ENCODE peak calls at places on chromosomes 16 and 17, in seven cellular contexts. X, S, Z, U, H, R and T are unnamed samples.

GRCh38 chr17:57407287-57408063 is 151.2 kb downstream of the MSI2 start:
- DNase-seq in U (no peak), S (no peak), X (no peak), H (peak), Z (no peak), R (no peak), T (no peak)

GRCh38 chr17:8121531-8122390 is 2.1 kb downstream of the HES7 start:
- DNase-seq in S (no peak), R (no peak), U (no peak), H (no peak), Z (no peak), X (peak), T (no peak)

GRCh38 chr17:47694818-47695663 is 1.1 kb downstream of the TBKBP1 start:
- DNase-seq in S (peak), R (no peak), Z (no peak), H (peak), X (peak), U (peak), T (peak)

GRCh38 chr17:48510761-48511604 is 19.8 kb downstream of the HOXB1 start:
- DNase-seq in R (peak), H (no peak), X (peak), U (no peak), Z (no peak), S (no peak), T (no peak)

GRCh38 chr16:49649013-49649785 is 206.7 kb downstream of the ZNF423 start:
- DNase-seq in H (no peak), Z (no peak), R (no peak), S (no peak), X (no peak), U (no peak), T (no peak)

GRCh38 chr17:41486809-41487530 is 2.7 kb downstream of the KRT36 start:
- DNase-seq in S (no peak), X (no peak), U (no peak), R (no peak), H (peak), Z (no peak), T (no peak)

GRCh38 chr17:19978206-19978802 is 676 bp upstream of the AKAP10 start:
- DNase-seq in R (peak), H (no peak), X (no peak), S (no peak), Z (no peak), U (no peak), T (no peak)

GRCh38 chr17:13509561-13509960 is 92.2 kb downstream of the HS3ST3A1 start:
- DNase-seq in Z (no peak), X (peak), R (no peak), S (no peak), H (no peak), U (no peak), T (no peak)

GRCh38 chr17:42520540-42520951 is 15.5 kb upstream of the NAGLU start:
- DNase-seq in X (no peak), S (no peak), H (no peak), Z (no peak), R (no peak), U (no peak), T (no peak)

GRCh38 chr17:68228817-68229570 is 18.8 kb upstream of the AMZ2 start:
- DNase-seq in H (no peak), X (no peak), S (no peak), Z (no peak), R (no peak), U (no peak), T (no peak)

GRCh38 chr16:91484-91883 is 13.5 kb downstream of the MPG start:
- DNase-seq in R (no peak), X (no peak), Z (no peak), S (no peak), U (no peak), H (peak), T (no peak)

GRCh38 chr17:68460715-68461114 is 3.4 kb upstream of the WIPI1 start:
- DNase-seq in H (no peak), X (no peak), Z (no peak), U (no peak), S (no peak), R (no peak), T (no peak)

GRCh38 chr16:16045311-16045710 is 95.9 kb downstream of the ABCC1 start:
- DNase-seq in U (no peak), R (no peak), S (no peak), H (no peak), X (no peak), Z (no peak), T (no peak)

GRCh38 chr16:56742030-56742984 is 12.4 kb downstream of the NUP93 start:
- DNase-seq in Z (no peak), S (no peak), X (peak), U (no peak), R (no peak), H (no peak), T (no peak)

GRCh38 chr16:15972046-15972868 is 22.8 kb downstream of the ABCC1 start:
- DNase-seq in Z (no peak), S (no peak), H (no peak), R (no peak), U (no peak), X (peak), T (no peak)

GRCh38 chr16:28172331-28172730 is 39.4 kb downstream of the XPO6 start:
- DNase-seq in H (no peak), S (no peak), U (no peak), Z (no peak), X (no peak), R (no peak), T (no peak)

GRCh38 chr16:89359296-89360147 is 130.8 kb downstream of the ANKRD11 start:
- DNase-seq in R (no peak), H (no peak), Z (no peak), S (peak), X (no peak), U (no peak), T (no peak)

GRCh38 chr16:180101-180920 is at the start of gene HBQ1:
- DNase-seq in S (no peak), X (no peak), R (no peak), U (no peak), H (no peak), Z (no peak), T (no peak)

GRCh38 chr16:73193464-73193863 is 145.5 kb upstream of the ZFHX3 start:
- DNase-seq in Z (no peak), U (no peak), R (no peak), S (no peak), H (no peak), X (no peak), T (no peak)

GRCh38 chr16:13306153-13306552 is 404.8 kb downstream of the SHISA9 start:
- DNase-seq in R (no peak), X (no peak), Z (no peak), H (no peak), U (no peak), S (no peak), T (no peak)

GRCh38 chr16:28592511-28592910 is 4.3 kb downstream of the SULT1A2 start:
- DNase-seq in U (no peak), S (no peak), X (no peak), Z (no peak), H (no peak), R (no peak), T (no peak)

GRCh38 chr17:17851603-17852002 is 14.8 kb upstream of the SREBF1 start:
- DNase-seq in H (no peak), U (no peak), S (no peak), Z (no peak), R (no peak), X (no peak), T (no peak)

GRCh38 chr16:15967223-15967546 is 17.8 kb downstream of the ABCC1 start:
- DNase-seq in H (no peak), S (no peak), X (no peak), Z (no peak), R (no peak), U (no peak), T (no peak)

GRCh38 chr17:5078106-5079028 is at the start of gene ZFP3:
- DNase-seq in R (peak), H (peak), S (peak), X (peak), U (peak), Z (peak), T (peak)

GRCh38 chr17:78106211-78106610 is 22.3 kb downstream of the TMC6 start:
- DNase-seq in H (no peak), S (no peak), R (no peak), X (no peak), Z (peak), U (no peak), T (no peak)

GRCh38 chr17:45131616-45132301 is 556 bp downstream of the PLCD3 start:
- DNase-seq in X (no peak), H (peak), Z (no peak), R (no peak), U (no peak), S (peak), T (no peak)

DNA sequence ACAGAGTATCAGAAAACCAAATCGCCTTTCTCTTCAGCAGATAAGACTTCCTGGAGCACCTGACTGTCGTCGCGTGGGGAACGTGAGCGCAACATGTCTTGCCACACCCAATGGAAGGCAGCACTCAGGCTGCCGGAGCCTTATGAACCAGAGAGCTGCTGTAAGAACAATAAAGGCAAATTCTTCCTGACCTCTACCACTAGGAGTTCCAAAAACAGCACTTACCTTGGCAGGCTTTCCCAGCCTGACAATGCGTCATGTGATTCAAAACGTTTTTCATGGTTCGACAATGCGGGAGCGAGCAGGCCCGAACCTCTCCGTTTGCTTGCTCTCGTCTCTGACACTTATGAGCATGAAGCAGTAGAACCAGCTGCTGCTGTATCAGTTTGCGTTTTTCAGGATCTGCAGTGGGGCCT is 75.8 kb upstream of the TRAP1 start:
- DNase-seq in S (no peak), X (no peak), H (no peak), R (no peak), U (peak), Z (no peak), T (peak)
- TF ChIP-seq CTCF in S (no peak), X (no peak), H (no peak), R (no peak), U (no peak), Z (no peak), T (no peak)

GRCh38 chr17:40440166-40440565 is 3.1 kb upstream of the IGFBP4 start:
- DNase-seq in U (no peak), R (no peak), X (no peak), Z (no peak), S (no peak), H (no peak), T (peak)

GRCh38 chr17:40442392-40443195 is 656 bp upstream of the IGFBP4 start:
- DNase-seq in R (no peak), X (peak), Z (no peak), U (no peak), S (no peak), H (no peak), T (peak)

GRCh38 chr17:40443988-40444899 is 994 bp downstream of the IGFBP4 start:
- DNase-seq in H (no peak), X (peak), R (no peak), Z (no peak), S (no peak), U (no peak), T (no peak)

GRCh38 chr17:40445769-40446468 is 2.7 kb downstream of the IGFBP4 start:
- DNase-seq in H (no peak), S (no peak), U (no peak), Z (no peak), R (no peak), X (peak), T (no peak)

GRCh38 chr17:40443196-40443987 is at the start of gene IGFBP4:
- DNase-seq in U (peak), Z (peak), R (no peak), X (peak), H (peak), S (peak), T (peak)
- TF ChIP-seq POLR2A in U (peak), Z (peak), R (no peak), X (peak), H (no peak), S (peak), T (no peak)

GRCh38 chr17:28842282-28843012 is at the start of gene FAM222B:
- DNase-seq in H (peak), R (peak), Z (peak), S (peak), X (peak), U (peak), T (peak)

GRCh38 chr17:28834420-28834819 is 8.2 kb downstream of the FAM222B start:
- DNase-seq in H (no peak), X (no peak), S (no peak), R (no peak), Z (no peak), U (no peak), T (no peak)

GRCh38 chr17:28841901-28842281 is 699 bp downstream of the FAM222B start:
- DNase-seq in R (no peak), S (no peak), U (no peak), X (no peak), Z (no peak), H (no peak), T (no peak)

GRCh38 chr17:28843810-28844137 is 1.2 kb upstream of the FAM222B start:
- DNase-seq in Z (no peak), U (no peak), R (no peak), H (no peak), X (no peak), S (no peak), T (no peak)

GRCh38 chr17:28839221-28839620 is 3.4 kb downstream of the FAM222B start:
- DNase-seq in X (no peak), S (no peak), Z (no peak), R (no peak), H (no peak), U (no peak), T (no peak)
- TF ChIP-seq CTCF in X (no peak), S (no peak), Z (no peak), R (no peak), H (no peak), U (no peak), T (no peak)

GRCh38 chr17:35295686-35296085 is 52.8 kb downstream of the SLFN5 start:
- DNase-seq in Z (no peak), S (no peak), X (no peak), H (no peak), R (no peak), U (no peak), T (no peak)

GRCh38 chr17:35291802-35292201 is 48.9 kb downstream of the SLFN5 start:
- DNase-seq in R (no peak), S (no peak), U (no peak), X (peak), H (no peak), Z (no peak), T (no peak)

GRCh38 chr17:35289222-35289621 is 46.4 kb downstream of the SLFN5 start:
- DNase-seq in S (no peak), X (no peak), H (no peak), Z (no peak), U (no peak), R (no peak), T (no peak)

GRCh38 chr17:35294756-35295155 is 51.9 kb downstream of the SLFN5 start:
- DNase-seq in U (no peak), X (no peak), R (no peak), H (no peak), S (no peak), Z (no peak), T (no peak)

DNA sequence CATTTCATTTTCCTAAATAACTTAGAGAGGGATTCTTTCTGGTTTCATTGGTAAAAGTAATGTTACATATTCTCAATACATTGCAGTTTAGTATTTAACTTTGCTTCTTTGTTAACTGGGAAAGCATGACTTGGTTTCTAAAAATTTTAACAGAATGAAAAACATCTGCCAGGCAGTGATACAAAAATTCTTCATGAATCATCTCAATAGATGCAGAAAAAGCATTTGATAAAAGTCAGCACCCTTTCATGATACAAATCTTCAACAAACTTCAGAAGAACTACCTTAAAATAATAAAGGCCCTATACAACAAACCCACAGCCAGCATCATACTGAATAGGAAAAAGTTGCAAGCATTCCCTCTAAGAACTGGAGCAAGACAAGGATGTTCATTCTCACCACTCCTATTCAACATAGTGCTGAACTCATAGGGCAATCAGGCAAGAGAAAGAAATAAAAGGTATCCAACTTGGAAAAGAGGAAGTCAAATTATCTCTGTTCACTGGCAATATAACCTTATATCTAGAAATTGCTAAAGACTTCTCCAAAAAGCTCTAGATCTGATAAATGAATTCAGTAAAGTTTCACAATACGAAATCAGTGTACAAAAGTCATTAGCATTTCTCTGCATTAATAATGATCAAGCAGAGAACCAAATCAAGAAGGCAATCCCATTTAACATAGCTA is 50.4 kb downstream of the SLFN5 start:
- DNase-seq in H (no peak), Z (no peak), X (no peak), S (no peak), U (no peak), R (no peak), T (no peak)
- TF ChIP-seq POLR2A in H (no peak), Z (no peak), X (no peak), S (no peak), U (no peak), R (no peak), T (no peak)

DNA sequence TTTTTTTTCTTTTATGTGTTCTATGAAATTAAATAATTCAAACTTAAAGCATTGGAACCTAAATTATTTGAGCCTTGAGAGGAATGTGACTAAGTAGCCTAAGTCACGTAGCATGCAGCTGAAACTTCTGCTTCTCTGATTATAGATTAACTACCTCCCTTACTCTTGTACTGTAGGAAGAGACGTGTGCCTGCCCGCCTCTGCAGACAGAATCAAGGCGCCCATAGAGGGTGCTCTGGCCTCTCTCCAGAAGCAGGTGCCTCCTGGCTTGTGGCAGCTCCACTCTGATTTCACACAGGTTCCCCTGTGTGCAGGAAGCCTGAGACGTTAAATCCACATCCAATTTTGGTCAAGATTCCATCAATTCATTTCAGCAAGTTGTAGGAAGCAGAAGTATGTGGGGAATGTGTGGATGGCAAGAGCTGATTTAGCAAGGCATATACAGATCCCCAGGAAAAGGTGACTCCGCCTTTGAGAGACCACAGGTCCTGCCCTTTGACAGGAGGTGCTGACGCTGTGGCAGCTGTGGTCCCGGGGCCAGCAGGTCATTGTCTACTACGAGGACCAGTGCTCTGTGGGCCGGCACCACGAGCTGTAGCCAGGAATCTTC is 1418.8 kb downstream of the CDH11 start:
- DNase-seq in S (no peak), X (no peak), Z (no peak), R (no peak), U (no peak), H (peak), T (no peak)
- TF ChIP-seq CTCF in S (no peak), X (no peak), Z (no peak), R (no peak), U (no peak), H (no peak), T (no peak)